ENCODE peak calls at places on chromosomes 13 and 19, in four cellular contexts. G is neural progenitor cell, C is KBM-7, H is T1000. F is an unnamed sample.
A peak's percentile ranks its signal among the peaks of the same experiment; 100 is the strongest.

GRCh38 chr13:51523082-51523518 is 61.2 kb upstream of the WDFY2 start:
- DNase-seq in G (no peak), C (peak; percentile 89), H (no peak), F (no peak)

GRCh38 chr19:13834308-13834790 is 39.1 kb downstream of the ZSWIM4 start:
- DNase-seq in G (no peak), C (no peak), H (no peak), F (peak; percentile 41)

GRCh38 chr13:112658807-112659206 is 31.0 kb upstream of the ATP11A start:
- DNase-seq in G (no peak), C (no peak), H (no peak), F (no peak)

GRCh38 chr19:33302175-33302973 is at the start of gene CEBPA:
- DNase-seq in G (peak; percentile 96), C (peak; percentile 89), H (no peak), F (no peak)

GRCh38 chr19:48874309-48875135 is 2.3 kb downstream of the PPP1R15A start:
- DNase-seq in G (peak; percentile 1), C (peak; percentile 54), H (no peak), F (peak; percentile 76)

GRCh38 chr19:3827306-3827705 is 41.1 kb upstream of the MATK start:
- DNase-seq in G (no peak), C (no peak), H (no peak), F (no peak)

GRCh38 chr19:3904233-3904632 is 23.7 kb downstream of the ATCAY start:
- DNase-seq in G (no peak), C (no peak), H (no peak), F (no peak)

GRCh38 chr19:43668406-43669158 is 1.4 kb downstream of the PLAUR start:
- DNase-seq in G (peak; percentile 100), C (peak; percentile 98), H (peak; percentile 99), F (peak; percentile 98)

GRCh38 chr13:53015044-53015443 is 13.6 kb upstream of the OLFM4 start:
- DNase-seq in G (no peak), C (no peak), H (no peak), F (no peak)

GRCh38 chr19:13154241-13154778 is 4.1 kb downstream of the IER2 start:
- DNase-seq in G (peak; percentile 64), C (peak; percentile 55), H (peak; percentile 45), F (peak; percentile 92)

GRCh38 chr13:57813641-57814040 is 182.1 kb downstream of the PCDH17 start:
- DNase-seq in G (peak; percentile 65), C (no peak), H (no peak), F (no peak)

GRCh38 chr19:53394522-53394973 is 401 bp upstream of the ZNF765 start:
- DNase-seq in G (peak; percentile 81), C (no peak), H (peak; percentile 66), F (peak; percentile 73)

GRCh38 chr19:4089400-4089908 is 22.8 kb upstream of the ZBTB7A start:
- DNase-seq in G (no peak), C (peak; percentile 86), H (no peak), F (no peak)

GRCh38 chr13:20128459-20128927 is 32.4 kb downstream of the GJA3 start:
- DNase-seq in G (peak; percentile 51), C (no peak), H (no peak), F (no peak)

GRCh38 chr19:48111280-48111679 is 663 bp upstream of the PLA2G4C start:
- DNase-seq in G (no peak), C (no peak), H (no peak), F (no peak)

GRCh38 chr13:80131204-80131603 is 209.7 kb downstream of the SPRY2 start:
- DNase-seq in G (peak; percentile 67), C (no peak), H (no peak), F (peak; percentile 81)

GRCh38 chr13:37656247-37656940 is 57.8 kb upstream of the POSTN start:
- DNase-seq in G (no peak), C (no peak), H (peak; percentile 41), F (peak; percentile 84)

GRCh38 chr13:30306762-30307193 is 573 bp downstream of the KATNAL1 start:
- DNase-seq in G (peak; percentile 98), C (peak; percentile 96), H (peak; percentile 78), F (peak; percentile 93)

GRCh38 chr19:45168767-45169351 is 8.1 kb upstream of the NKPD1 start:
- DNase-seq in G (no peak), C (no peak), H (no peak), F (no peak)

GRCh38 chr13:27976362-27977177 is 7.5 kb upstream of the CDX2 start:
- DNase-seq in G (no peak), C (no peak), H (no peak), F (no peak)

GRCh38 chr13:58340895-58341294 is 709.4 kb downstream of the PCDH17 start:
- DNase-seq in G (no peak), C (no peak), H (no peak), F (no peak)

GRCh38 chr19:44959691-44960090 is 4.5 kb downstream of the CLPTM1 start:
- DNase-seq in G (no peak), C (no peak), H (no peak), F (no peak)

GRCh38 chr13:92512852-92513251 is 713.8 kb upstream of the GPC6 start:
- DNase-seq in G (peak; percentile 29), C (no peak), H (no peak), F (no peak)

GRCh38 chr13:44368062-44368591 is 5.5 kb upstream of the SERP2 start:
- DNase-seq in G (no peak), C (no peak), H (no peak), F (peak; percentile 52)

GRCh38 chr19:13981021-13981420 is 25.1 kb downstream of the RFX1 start:
- DNase-seq in G (no peak), C (no peak), H (no peak), F (no peak)

GRCh38 chr13:65638572-65639168 is 1591.5 kb downstream of the PCDH9 start:
- DNase-seq in G (peak; percentile 47), C (peak; percentile 36), H (no peak), F (peak; percentile 16)

GRCh38 chr19:58325623-58326022 is 1.2 kb upstream of the ZSCAN22 start:
- DNase-seq in G (no peak), C (no peak), H (no peak), F (no peak)

GRCh38 chr19:3322199-3322978 is 44.0 kb upstream of the NFIC start:
- DNase-seq in G (no peak), C (no peak), H (no peak), F (no peak)

GRCh38 chr19:18449552-18449951 is 11.6 kb upstream of the ISYNA1 start:
- DNase-seq in G (no peak), C (no peak), H (no peak), F (no peak)

GRCh38 chr19:3950871-3951861 is 18.3 kb downstream of the NMRK2 start:
- DNase-seq in G (no peak), C (no peak), H (no peak), F (no peak)

GRCh38 chr19:17874423-17875135 is 2.8 kb downstream of the SLC5A5 start:
- DNase-seq in G (no peak), C (no peak), H (no peak), F (no peak)

GRCh38 chr13:39091586-39091985 is 53.3 kb downstream of the NHLRC3 start:
- DNase-seq in G (no peak), C (no peak), H (no peak), F (no peak)

GRCh38 chr19:47081095-47081494 is 32.5 kb downstream of the ZC3H4 start:
- DNase-seq in G (no peak), C (no peak), H (no peak), F (no peak)

GRCh38 chr13:104571890-104572229 is 1505.6 kb upstream of the SLC10A2 start:
- DNase-seq in G (no peak), C (no peak), H (no peak), F (no peak)